ENCODE peak calls at places on chromosome 1, in four cellular contexts. O is stimulated activated naive CD8-positive, alpha-beta T cell treated with anti-CD3 and anti-CD28 coated beads, Interleukin-15, amount 100 ng/mL, for 72 hours; X is HFFc6; U is fibroblast of lung. S is an unnamed sample.

GRCh38 chr1:226609836-226610455 is 61.4 kb downstream of the STUM start:
- DNase-seq in X (no peak), O (no peak), U (no peak), S (no peak)

GRCh38 chr1:85171721-85172120 is 29.1 kb downstream of the SYDE2 start:
- DNase-seq in O (no peak), X (no peak), U (no peak), S (no peak)

GRCh38 chr1:147152772-147153171 is 19.5 kb downstream of the PRKAB2 start:
- DNase-seq in X (no peak), U (no peak), O (no peak), S (no peak)

GRCh38 chr1:152878042-152878441 is at the start of gene SMCP:
- DNase-seq in X (no peak), O (no peak), U (no peak), S (no peak)

GRCh38 chr1:14039894-14040430 is 340.0 kb downstream of the PRDM2 start:
- DNase-seq in O (no peak), U (no peak), X (no peak), S (no peak)

GRCh38 chr1:80540149-80540548 is 1260.6 kb upstream of the ADGRL2 start:
- DNase-seq in X (no peak), O (no peak), U (no peak), S (no peak)

GRCh38 chr1:233627376-233627775 is 13.5 kb downstream of the KCNK1 start:
- DNase-seq in X (no peak), U (no peak), O (no peak), S (no peak)

GRCh38 chr1:233617025-233617424 is 3.1 kb downstream of the KCNK1 start:
- DNase-seq in U (no peak), X (no peak), O (no peak), S (no peak)

GRCh38 chr1:17875882-17876280 is 120.7 kb downstream of the ACTL8 start:
- DNase-seq in O (no peak), U (peak; percentile 17), X (peak; percentile 75), S (no peak)

GRCh38 chr1:153354515-153355193 is 3.0 kb upstream of the S100A9 start:
- DNase-seq in U (no peak), X (no peak), O (no peak), S (no peak)

GRCh38 chr1:93593868-93594602 is 87.6 kb downstream of the BCAR3 start:
- DNase-seq in O (no peak), X (no peak), U (no peak), S (no peak)

GRCh38 chr1:199867601-199868000 is 159.9 kb upstream of the NR5A2 start:
- DNase-seq in U (peak; percentile 31), O (no peak), X (no peak), S (no peak)